ENCODE peak calls at places on chromosomes 2 and 18, in ten cellular contexts. G, J, H, B, E, P, Q, I, Z and O are unnamed samples.

GRCh38 chr2:27050996-27051901 is at the start of gene AGBL5:
- DNase-seq in J (peak; percentile 81), H (peak; percentile 97), I (peak; percentile 88), E (peak; percentile 89), Q (peak; percentile 95), Z (peak; percentile 94), P (peak; percentile 93), B (peak; percentile 93), G (peak; percentile 97), O (peak; percentile 92)

GRCh38 chr2:175690113-175690716 is 311.9 kb downstream of the LNPK start:
- DNase-seq in B (peak; percentile 68), E (peak; percentile 69), J (no peak), H (no peak), Q (no peak), P (no peak), G (peak; percentile 9), I (no peak), Z (peak; percentile 54), O (no peak)

GRCh38 chr2:109129356-109129920 is 433 bp downstream of the SH3RF3 start:
- DNase-seq in I (no peak), G (peak; percentile 51), P (no peak), B (no peak), Q (peak; percentile 48), Z (no peak), J (no peak), E (peak; percentile 52), H (peak; percentile 9), O (no peak)

GRCh38 chr2:212265777-212266176 is 272.8 kb downstream of the ERBB4 start:
- DNase-seq in G (no peak), H (no peak), J (no peak), I (no peak), P (no peak), E (no peak), Q (no peak), B (no peak), Z (no peak), O (no peak)

GRCh38 chr18:77140030-77140429 is 7.4 kb upstream of the MBP start:
- DNase-seq in E (no peak), B (no peak), H (no peak), P (no peak), I (no peak), Z (no peak), Q (no peak), J (no peak), G (no peak), O (no peak)

GRCh38 chr2:100235098-100235497 is 87.2 kb downstream of the LONRF2 start:
- DNase-seq in G (peak; percentile 17), E (peak; percentile 31), B (no peak), J (no peak), H (peak; percentile 94), Z (peak; percentile 93), Q (no peak), I (no peak), P (peak; percentile 39), O (peak; percentile 14)

GRCh38 chr2:138507267-138507666 is 5.7 kb downstream of the SPOPL start:
- DNase-seq in E (no peak), Q (no peak), I (no peak), P (no peak), H (no peak), J (no peak), Z (no peak), B (no peak), G (no peak), O (no peak)

GRCh38 chr2:66563473-66563872 is 128.5 kb downstream of the MEIS1 start:
- DNase-seq in J (no peak), P (no peak), G (no peak), I (no peak), E (no peak), H (no peak), B (no peak), Q (no peak), Z (no peak), O (no peak)

GRCh38 chr2:3622967-3623366 is 28.1 kb downstream of the COLEC11 start:
- DNase-seq in Q (no peak), P (no peak), H (no peak), B (no peak), G (no peak), E (no peak), I (no peak), J (no peak), Z (no peak), O (no peak)

GRCh38 chr2:235925250-235925919 is 242.8 kb downstream of the GBX2 start:
- DNase-seq in G (no peak), E (no peak), H (no peak), Z (no peak), J (no peak), P (no peak), I (no peak), B (no peak), Q (no peak), O (no peak)

GRCh38 chr2:11342561-11343343 is 1.7 kb downstream of the ROCK2 start:
- DNase-seq in Z (peak; percentile 67), H (no peak), Q (no peak), I (no peak), J (no peak), E (peak; percentile 85), B (peak; percentile 67), P (no peak), G (no peak), O (no peak)

GRCh38 chr2:62297642-62298010 is 101.7 kb downstream of the B3GNT2 start:
- DNase-seq in Q (no peak), E (no peak), I (no peak), H (no peak), B (no peak), P (no peak), Z (no peak), G (no peak), J (no peak), O (no peak)

GRCh38 chr18:45197526-45197970 is 417.7 kb upstream of the SLC14A2 start:
- DNase-seq in I (no peak), G (peak; percentile 23), Q (no peak), J (no peak), P (no peak), H (no peak), Z (no peak), E (peak; percentile 61), B (peak; percentile 28), O (no peak)

GRCh38 chr2:205712508-205712907 is 30.2 kb downstream of the NRP2 start:
- DNase-seq in B (peak; percentile 67), P (no peak), E (peak; percentile 85), I (no peak), J (no peak), Q (no peak), H (no peak), G (no peak), Z (peak; percentile 13), O (no peak)

GRCh38 chr2:101717041-101717817 is 19.7 kb downstream of the MAP4K4 start:
- DNase-seq in H (peak; percentile 87), J (no peak), I (no peak), G (peak; percentile 59), Z (no peak), P (peak; percentile 36), E (no peak), B (no peak), Q (peak; percentile 35), O (peak; percentile 59)

GRCh38 chr2:235649418-235649817 is 155.6 kb downstream of the AGAP1 start:
- DNase-seq in H (no peak), I (no peak), G (no peak), Q (no peak), P (no peak), J (no peak), E (no peak), Z (no peak), B (no peak), O (no peak)

GRCh38 chr2:40531359-40531758 is 79.5 kb upstream of the SLC8A1 start:
- DNase-seq in G (no peak), Q (no peak), B (no peak), E (no peak), P (no peak), I (no peak), J (no peak), H (no peak), Z (no peak), O (no peak)

GRCh38 chr2:187982668-187983067 is 309.0 kb upstream of the GULP1 start:
- DNase-seq in H (no peak), P (no peak), I (no peak), B (peak; percentile 88), G (no peak), Q (no peak), E (peak; percentile 92), J (no peak), Z (peak; percentile 98), O (no peak)

GRCh38 chr2:68774569-68775271 is 40.1 kb downstream of the ARHGAP25 start:
- DNase-seq in E (no peak), G (peak; percentile 71), P (peak; percentile 26), I (no peak), Z (peak; percentile 93), Q (peak; percentile 62), J (peak; percentile 53), H (peak; percentile 90), B (no peak), O (peak; percentile 23)